ENCODE peak calls at places on chromosomes 11 and 22, in six cellular contexts. U is IMR-90, I is H1, B is breast epithelium, X is sigmoid colon, Y is K562. K is an unnamed sample.

GRCh38 chr22:27124336-27125023 is 467.1 kb downstream of the MIAT start:
- DNase-seq in U (no peak), I (no peak), B (no peak), X (peak; percentile 79), Y (no peak), K (no peak)

GRCh38 chr11:45083544-45084087 is 62.8 kb upstream of the PRDM11 start:
- DNase-seq in U (no peak), I (peak; percentile 78), B (no peak), X (no peak), Y (peak; percentile 33), K (no peak)

GRCh38 chr11:18705651-18706281 is 7.2 kb downstream of the TMEM86A start:
- DNase-seq in U (no peak), I (no peak), B (no peak), X (peak; percentile 80), Y (no peak), K (no peak)

GRCh38 chr11:46916669-46917108 is 1.7 kb downstream of the LRP4 start:
- DNase-seq in U (peak; percentile 78), I (peak; percentile 69), B (peak; percentile 58), X (peak; percentile 88), Y (peak; percentile 51), K (peak; percentile 80)

GRCh38 chr11:15852179-15852578 is 504.2 kb downstream of the SOX6 start:
- DNase-seq in U (peak; percentile 35), I (no peak), B (no peak), X (no peak), Y (peak; percentile 14), K (no peak)

GRCh38 chr22:20657963-20658362 is 116.0 kb upstream of the SERPIND1 start:
- DNase-seq in U (no peak), I (peak; percentile 4), B (no peak), X (no peak), Y (peak; percentile 11), K (no peak)

GRCh38 chr22:29202231-29203192 is 3.2 kb upstream of the EMID1 start:
- DNase-seq in U (peak; percentile 55), I (no peak), B (peak; percentile 28), X (no peak), Y (peak; percentile 36), K (no peak)

GRCh38 chr22:47059076-47059475 is 296.6 kb downstream of the TBC1D22A start:
- DNase-seq in U (no peak), I (no peak), B (no peak), X (peak; percentile 57), Y (no peak), K (no peak)

GRCh38 chr11:87173185-87174039 is 135.7 kb downstream of the TMEM135 start:
- DNase-seq in U (peak; percentile 63), I (no peak), B (no peak), X (no peak), Y (no peak), K (peak; percentile 8)

GRCh38 chr11:100687630-100688395 is 725 bp downstream of the ARHGAP42 start:
- DNase-seq in U (peak; percentile 85), I (peak; percentile 78), B (peak; percentile 41), X (peak; percentile 72), Y (peak; percentile 35), K (peak; percentile 42)
- H3K4me3 ChIP-seq in U (peak overlapping the region; percentile 87), I (peak overlapping the region; percentile 87), B (peak overlapping the region; percentile 68), X (peak overlapping the region; percentile 75), Y (peak overlapping the region; percentile 82), K (peak overlapping the region; percentile 60)

GRCh38 chr22:39068033-39068785 is 8.9 kb upstream of the APOBEC3G start:
- DNase-seq in U (no peak), I (no peak), B (no peak), X (no peak), Y (no peak), K (no peak)
- TF ChIP-seq CTCF in U (no peak), I (peak; percentile 31), B (no peak), X (no peak), Y (peak; percentile 16), K (no peak)

DNA sequence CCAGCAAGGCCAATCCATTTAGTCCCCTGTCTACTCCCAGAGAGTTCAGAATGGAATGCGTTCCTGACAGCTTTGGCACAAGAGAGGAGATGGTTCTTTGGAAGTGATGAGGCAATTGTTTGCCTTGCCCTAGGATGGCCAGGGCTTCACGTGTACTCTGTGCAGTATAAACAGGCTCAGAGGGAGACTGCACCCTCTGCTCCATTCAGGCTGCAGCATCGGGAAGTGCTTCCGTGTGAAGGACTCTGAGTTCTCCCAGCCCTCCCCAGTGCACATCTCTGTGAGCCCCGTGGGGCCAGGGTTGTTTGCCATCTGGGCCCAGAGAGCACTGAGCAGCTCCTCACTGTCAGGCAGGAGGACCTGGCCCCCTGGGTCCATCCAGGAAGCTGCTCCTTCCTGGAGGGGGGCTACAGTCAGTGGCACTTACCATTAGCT is 215.3 kb upstream of the TBCEL start:
- DNase-seq in U (no peak), I (no peak), B (no peak), X (no peak), Y (no peak), K (no peak)
- TF ChIP-seq POLR2A in U (no peak), I (no peak), B (no peak), X (no peak), Y (no peak), K (no peak)

DNA sequence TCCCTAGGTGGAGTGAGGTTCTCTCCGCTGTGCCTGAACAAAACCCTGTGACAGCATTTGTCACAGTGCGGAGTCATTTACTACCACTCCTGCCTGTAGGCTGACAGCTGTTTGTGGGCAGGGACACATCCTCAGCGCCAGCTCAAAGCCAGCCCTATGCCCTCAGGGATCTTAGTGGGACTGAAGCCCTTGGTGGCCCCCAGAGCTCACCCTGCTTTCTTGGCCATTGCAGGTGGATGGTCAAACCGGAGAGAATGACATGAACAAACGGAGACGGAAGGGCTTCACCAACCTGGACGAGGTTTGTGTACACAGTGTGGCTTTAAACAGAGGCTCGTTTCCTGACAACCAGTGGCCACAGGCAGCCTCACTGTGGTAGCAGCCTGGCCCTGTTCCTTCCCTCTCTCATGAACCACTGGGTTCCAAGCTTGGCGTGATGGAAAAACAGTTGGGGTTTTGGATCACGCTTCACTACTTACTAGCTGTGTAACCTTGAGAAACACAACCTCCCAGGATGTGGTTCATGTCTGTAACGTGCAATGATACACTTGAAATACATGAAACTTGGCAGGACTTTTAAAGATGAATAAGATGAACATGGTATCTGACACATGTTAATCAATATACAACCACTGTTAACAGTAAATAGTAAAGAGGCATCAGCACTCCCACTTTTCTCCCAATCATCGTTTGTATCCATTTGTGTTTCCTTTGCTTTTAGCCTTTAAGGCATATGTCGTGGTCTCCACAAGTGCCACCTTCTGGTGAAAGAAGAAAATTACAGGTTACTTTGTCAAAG is 125.8 kb downstream of the MICAL2 start:
- DNase-seq in U (peak; percentile 72), I (no peak), B (peak; percentile 78), X (no peak), Y (peak; percentile 59), K (peak; percentile 25)
- H3K4me3 ChIP-seq in U (no peak overlapping the region), I (no peak overlapping the region), B (no peak overlapping the region), X (no peak overlapping the region), Y (no peak overlapping the region), K (no peak overlapping the region)

GRCh38 chr11:111870113-111870512 is 1.3 kb downstream of the ALG9 start:
- DNase-seq in U (no peak), I (no peak), B (no peak), X (no peak), Y (no peak), K (no peak)

GRCh38 chr11:111871693-111872161 is 346 bp upstream of the ALG9 start:
- DNase-seq in U (no peak), I (no peak), B (no peak), X (no peak), Y (no peak), K (no peak)

GRCh38 chr11:111870522-111870886 is 877 bp downstream of the ALG9 start:
- DNase-seq in U (no peak), I (no peak), B (no peak), X (no peak), Y (no peak), K (no peak)

DNA sequence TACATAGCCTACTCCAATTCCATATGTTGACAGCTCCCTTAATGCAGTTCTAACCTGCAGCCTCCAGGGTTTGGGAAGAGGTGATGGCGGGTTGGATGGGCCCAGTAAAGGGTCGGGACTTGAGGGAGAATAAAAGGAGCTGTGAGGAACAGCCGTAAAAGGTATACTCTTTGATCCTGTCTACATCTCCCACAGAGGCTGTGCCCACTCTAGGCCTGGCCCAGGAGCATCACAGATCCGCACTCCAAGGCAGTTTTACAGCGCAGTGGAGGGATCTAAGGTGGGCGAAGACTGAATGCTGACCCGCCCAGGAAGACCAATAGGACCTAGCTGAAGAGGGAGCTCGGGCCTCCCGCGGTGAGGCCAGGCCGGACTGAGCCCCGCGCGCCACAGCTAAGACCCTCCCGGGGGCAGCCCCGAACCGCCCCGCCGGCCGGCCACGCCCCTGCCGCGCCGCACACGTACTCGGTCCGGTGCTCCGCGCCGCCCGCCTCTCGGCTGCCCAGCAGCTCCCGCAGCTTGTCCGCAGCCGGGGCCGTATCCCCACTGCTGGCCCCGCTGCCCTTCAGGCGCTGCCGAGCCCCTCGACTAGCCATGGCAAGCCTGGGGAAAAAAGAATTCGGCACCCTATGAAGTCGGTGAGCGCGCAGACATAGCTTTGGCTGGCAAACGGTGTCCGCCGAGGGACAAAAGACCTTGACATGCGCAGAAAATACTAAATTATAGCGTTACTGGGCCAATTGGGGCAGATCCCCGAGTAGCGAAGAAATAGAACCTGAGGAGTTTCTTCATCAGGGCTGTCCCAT is at the start of gene ALG9:
- DNase-seq in U (peak; percentile 82), I (peak; percentile 90), B (peak; percentile 47), X (peak; percentile 90), Y (peak; percentile 92), K (peak; percentile 71)
- TF ChIP-seq CTCF in U (peak; percentile 30), I (peak; percentile 37), B (peak; percentile 33), X (no peak), Y (peak; percentile 24), K (no peak)